ENCODE peak calls at places on chromosomes 13 and 19, in eight cellular contexts. E is stimulated activated CD8-positive, alpha-beta memory T cell treated with anti-CD3 and anti-CD28 coated beads, Interleukin-4, amount 100 ng/mL, for 4 hours; Z is frontal cortex; G is neural crest cell; N is psoas muscle; Q is stromal cell of bone marrow; K is neuronal stem cell; F is NCI-H345. V is an unnamed sample.

GRCh38 chr13:33633701-33634525 is 184.0 kb upstream of the RFC3 start:
- DNase-seq in Z (no peak), F (no peak), N (no peak), E (no peak), K (no peak), G (peak), Q (no peak), V (no peak)

GRCh38 chr19:46073268-46073922 is 32.6 kb upstream of the IGFL4 start:
- DNase-seq in Z (no peak), G (no peak), K (no peak), F (no peak), Q (peak), E (no peak), N (no peak), V (no peak)

GRCh38 chr19:12802267-12803106 is 618 bp downstream of the THSD8 start:
- DNase-seq in N (peak), G (no peak), K (no peak), Q (no peak), Z (peak), F (no peak), E (no peak), V (peak)

GRCh38 chr19:20079487-20079886 is 1.7 kb downstream of the ZNF90 start:
- DNase-seq in Q (no peak), Z (no peak), N (no peak), G (no peak), E (no peak), K (no peak), F (no peak), V (no peak)

GRCh38 chr19:33826521-33826920 is 29.9 kb downstream of the KCTD15 start:
- DNase-seq in K (no peak), E (no peak), F (no peak), Z (no peak), Q (no peak), G (no peak), N (no peak), V (no peak)

GRCh38 chr19:17041994-17042393 is 15.4 kb upstream of the CPAMD8 start:
- DNase-seq in Z (no peak), Q (peak), N (no peak), F (no peak), K (no peak), G (no peak), E (no peak), V (no peak)

GRCh38 chr19:19026299-19026971 is 6.9 kb downstream of the SUGP2 start:
- DNase-seq in F (no peak), G (no peak), Z (no peak), Q (no peak), K (no peak), N (no peak), E (no peak), V (peak)

GRCh38 chr19:20313894-20314293 is 146.9 kb downstream of the ZNF486 start:
- DNase-seq in K (no peak), N (no peak), E (no peak), G (no peak), F (no peak), Q (no peak), Z (no peak), V (no peak)

GRCh38 chr19:41298327-41298964 is 11.5 kb upstream of the CCDC97 start:
- DNase-seq in Q (peak), Z (no peak), F (no peak), G (no peak), N (peak), E (no peak), K (no peak), V (peak)

GRCh38 chr19:28727133-28727834 is 485.7 kb downstream of the UQCRFS1 start:
- DNase-seq in E (no peak), F (peak), K (peak), G (no peak), Q (no peak), N (no peak), Z (no peak), V (peak)

GRCh38 chr19:49064029-49064629 is 489 bp downstream of the NTF4 start:
- DNase-seq in N (no peak), F (no peak), E (no peak), Z (no peak), G (no peak), K (no peak), Q (no peak), V (no peak)

GRCh38 chr13:74093691-74094090 is 40.5 kb downstream of the KLF12 start:
- DNase-seq in E (no peak), F (no peak), G (no peak), N (no peak), Z (no peak), Q (no peak), K (no peak), V (peak)

GRCh38 chr13:48859168-48860105 is 116.3 kb upstream of the FNDC3A start:
- DNase-seq in E (no peak), Q (no peak), Z (no peak), K (no peak), G (no peak), N (no peak), F (no peak), V (no peak)

GRCh38 chr19:35601971-35602370 is 10.6 kb upstream of the HAUS5 start:
- DNase-seq in N (no peak), Q (no peak), E (no peak), F (peak), Z (no peak), K (no peak), G (no peak), V (no peak)

GRCh38 chr19:33407716-33408115 is 34.2 kb downstream of the CEBPG start:
- DNase-seq in Z (no peak), Q (no peak), E (no peak), G (no peak), K (no peak), F (no peak), N (peak), V (no peak)

V was measured in AG20443.